ENCODE peak calls at places on chromosome 10, in nine cellular contexts. R is stimulated activated CD4-positive, alpha-beta T cell treated with anti-CD3 and anti-CD28 coated beads, Interleukin-1b, Interleukin-23, amount 100 ng/mL, for 24 hours; W is H4; D is left ventricle myocardium inferior; X is CD4-positive, CD25-positive, alpha-beta regulatory T cell; M is NB4; C is NCI-H1092 treated with DMSO at 0.1 percent for 48 hours; Y is mucosa of gallbladder; K is amniotic stem cell. Z is an unnamed sample.

GRCh38 chr10:72297968-72298773 is 24.4 kb downstream of the DDIT4 start:
- DNase-seq in W (peak), M (peak), X (peak), R (peak), D (peak), Y (peak), C (peak), K (peak), Z (peak)

GRCh38 chr10:45374451-45375052 is 536 bp downstream of the ALOX5 start:
- DNase-seq in C (no peak), R (no peak), W (no peak), M (peak), Y (no peak), K (no peak), X (no peak), D (no peak), Z (no peak)

GRCh38 chr10:122459586-122460273 is 1.6 kb upstream of the HTRA1 start:
- DNase-seq in Y (no peak), W (no peak), K (no peak), M (peak), X (no peak), C (no peak), R (no peak), D (no peak), Z (no peak)

GRCh38 chr10:119253433-119254174 is 46.2 kb downstream of the GRK5 start:
- DNase-seq in Y (peak), C (no peak), M (no peak), K (peak), D (peak), W (peak), X (no peak), R (no peak), Z (peak)

GRCh38 chr10:88820990-88821389 is 18.5 kb downstream of the LIPM start:
- DNase-seq in D (no peak), M (no peak), R (no peak), K (peak), X (no peak), W (no peak), Y (no peak), C (no peak), Z (no peak)

GRCh38 chr10:22631646-22632278 is 82.6 kb downstream of the PIP4K2A start:
- DNase-seq in W (no peak), M (no peak), C (no peak), K (no peak), R (no peak), D (no peak), Y (no peak), X (no peak), Z (no peak)

GRCh38 chr10:106609466-106609865 is 555.0 kb downstream of the SORCS1 start:
- DNase-seq in K (no peak), W (no peak), M (no peak), X (no peak), R (no peak), D (no peak), Y (no peak), C (no peak), Z (no peak)

GRCh38 chr10:7913122-7913872 is 95.0 kb downstream of the TAF3 start:
- DNase-seq in X (no peak), R (no peak), K (no peak), Y (no peak), C (peak), D (no peak), W (no peak), M (no peak), Z (no peak)

GRCh38 chr10:323651-324293 is 188.5 kb downstream of the ZMYND11 start:
- DNase-seq in X (peak), W (peak), C (no peak), D (peak), K (peak), R (no peak), Y (peak), M (peak), Z (peak)

GRCh38 chr10:117442521-117442920 is 67.3 kb upstream of the PDZD8 start:
- DNase-seq in M (no peak), W (peak), Y (no peak), D (no peak), K (no peak), X (no peak), R (no peak), C (no peak), Z (no peak)

GRCh38 chr10:58399410-58399809 is 14.2 kb downstream of the TFAM start:
- DNase-seq in C (no peak), M (no peak), X (no peak), Y (no peak), K (no peak), W (no peak), R (no peak), D (no peak), Z (no peak)

GRCh38 chr10:74825033-74825370 is 1.4 kb upstream of the KAT6B start:
- DNase-seq in K (no peak), X (no peak), R (peak), Y (peak), M (peak), C (peak), W (no peak), D (no peak), Z (peak)

GRCh38 chr10:49158915-49159314 is 25.1 kb upstream of the FAM170B start:
- DNase-seq in W (no peak), K (no peak), C (no peak), R (no peak), M (no peak), X (no peak), Y (no peak), D (no peak), Z (no peak)

GRCh38 chr10:69801434-69802315 is at the start of gene COL13A1:
- DNase-seq in R (no peak), W (peak), X (no peak), C (no peak), K (peak), Y (no peak), M (peak), D (peak), Z (no peak)

GRCh38 chr10:51389415-51390342 is 309.7 kb downstream of the CSTF2T start:
- DNase-seq in D (peak), K (peak), W (peak), C (peak), M (peak), R (no peak), Y (no peak), X (no peak), Z (no peak)

GRCh38 chr10:17430647-17431355 is 23.6 kb downstream of the ST8SIA6 start:
- DNase-seq in W (peak), C (peak), R (peak), K (peak), M (peak), X (peak), Y (peak), D (peak), Z (no peak)

GRCh38 chr10:43200538-43201390 is 62.5 kb downstream of the CSGALNACT2 start:
- DNase-seq in K (no peak), Y (peak), R (no peak), M (no peak), W (no peak), C (no peak), X (no peak), D (no peak), Z (no peak)

GRCh38 chr10:69636273-69636575 is 6.2 kb downstream of the FAM241B start:
- DNase-seq in R (no peak), M (no peak), D (no peak), C (no peak), Y (no peak), X (no peak), K (no peak), W (no peak), Z (no peak)

GRCh38 chr10:46052057-46052790 is 6.2 kb upstream of the MSMB start:
- DNase-seq in Y (no peak), D (no peak), K (no peak), X (no peak), C (no peak), W (no peak), M (no peak), R (no peak), Z (no peak)

GRCh38 chr10:132186488-132187413 is at the start of gene DPYSL4:
- DNase-seq in W (no peak), C (no peak), M (no peak), D (no peak), Y (no peak), R (no peak), X (peak), K (no peak), Z (no peak)

GRCh38 chr10:88911121-88911520 is 31.1 kb downstream of the STAMBPL1 start:
- DNase-seq in C (no peak), M (no peak), R (no peak), D (no peak), X (no peak), Y (no peak), W (no peak), K (no peak), Z (no peak)

GRCh38 chr10:113905756-113906155 is 51.3 kb downstream of the NHLRC2 start:
- DNase-seq in R (no peak), K (no peak), D (no peak), X (no peak), W (no peak), C (no peak), M (peak), Y (no peak), Z (no peak)

GRCh38 chr10:48609441-48609840 is 4.6 kb upstream of the ARHGAP22 start:
- DNase-seq in X (no peak), K (no peak), R (no peak), D (no peak), M (no peak), W (no peak), Y (peak), C (no peak), Z (no peak)

GRCh38 chr10:4359003-4359402 is 467.0 kb upstream of the AKR1E2 start:
- DNase-seq in X (no peak), R (no peak), C (no peak), K (no peak), D (no peak), M (no peak), W (peak), Y (no peak), Z (no peak)